ENCODE peak calls at places on chromosomes 11 and 22, in eight cellular contexts. F is Caco-2, D is heart left ventricle, C is ascending aorta, B is hepatocyte, W is heart right ventricle, E is aorta, L is lung. P is an unnamed sample. For H3K4me1, the result is how much of the 10 kb centered on the place peaks cover.

GRCh38 chr11:85961930-85962363 is 106.8 kb downstream of the CCDC83 start:
- DNase-seq in F (no peak), D (no peak), C (no peak), B (no peak), W (no peak), E (no peak), L (no peak), P (no peak)

GRCh38 chr11:69352715-69353325 is 58.9 kb downstream of the MYEOV start:
- DNase-seq in F (no peak), D (no peak), C (no peak), B (peak), W (no peak), E (no peak), L (peak), P (peak)

GRCh38 chr11:112464949-112465348 is 204.3 kb upstream of the PLET1 start:
- DNase-seq in F (no peak), D (no peak), C (no peak), B (no peak), W (no peak), E (no peak), L (peak), P (no peak)

GRCh38 chr22:46000081-46001027 is 23.4 kb upstream of the WNT7B start:
- DNase-seq in F (no peak), D (no peak), C (no peak), B (no peak), W (no peak), E (no peak), L (no peak), P (no peak)

GRCh38 chr11:88538088-88538487 is 200.6 kb upstream of the CTSC start:
- DNase-seq in F (no peak), D (no peak), C (no peak), B (no peak), W (no peak), E (no peak), L (no peak), P (no peak)

GRCh38 chr11:122242731-122243130 is 126.7 kb upstream of the BLID start:
- DNase-seq in F (no peak), D (no peak), C (no peak), B (no peak), W (peak), E (peak), L (no peak), P (no peak)

GRCh38 chr11:26599421-26599820 is 27.4 kb upstream of the MUC15 start:
- DNase-seq in F (no peak), D (no peak), C (no peak), B (no peak), W (no peak), E (no peak), L (no peak), P (no peak)

GRCh38 chr22:19579113-19579811 is 55.1 kb upstream of the CLDN5 start:
- DNase-seq in F (no peak), D (no peak), C (no peak), B (no peak), W (no peak), E (no peak), L (no peak), P (no peak)

GRCh38 chr11:101429708-101430107 is 154.1 kb downstream of the TRPC6 start:
- DNase-seq in F (no peak), D (no peak), C (no peak), B (peak), W (no peak), E (no peak), L (no peak), P (peak)

GRCh38 chr11:46065681-46066080 is 55.6 kb downstream of the PHF21A start:
- DNase-seq in F (no peak), D (no peak), C (no peak), B (no peak), W (no peak), E (no peak), L (no peak), P (no peak)

GRCh38 chr11:102724904-102725515 is at the start of gene MMP8:
- DNase-seq in F (no peak), D (no peak), C (no peak), B (no peak), W (no peak), E (no peak), L (no peak), P (no peak)

GRCh38 chr11:132463941-132464340 is 1068.4 kb downstream of the OPCML start:
- DNase-seq in F (no peak), D (peak), C (no peak), B (peak), W (peak), E (no peak), L (no peak), P (no peak)

GRCh38 chr11:114059984-114060401 is 482 bp downstream of the ZBTB16 start:
- DNase-seq in F (no peak), D (peak), C (no peak), B (no peak), W (peak), E (no peak), L (no peak), P (peak)

GRCh38 chr11:63602296-63602695 is 11.9 kb downstream of the PLAAT3 start:
- DNase-seq in F (no peak), D (no peak), C (no peak), B (no peak), W (peak), E (peak), L (no peak), P (no peak)

GRCh38 chr11:3130269-3131071 is 34.6 kb downstream of the OSBPL5 start:
- DNase-seq in F (no peak), D (no peak), C (no peak), B (no peak), W (no peak), E (peak), L (no peak), P (no peak)

GRCh38 chr11:34308821-34309585 is 48.8 kb downstream of the ABTB2 start:
- DNase-seq in F (no peak), D (no peak), C (no peak), B (peak), W (no peak), E (no peak), L (no peak), P (peak)

GRCh38 chr11:58730507-58731089 is 1.1 kb downstream of the GLYAT start:
- DNase-seq in F (no peak), D (no peak), C (no peak), B (no peak), W (no peak), E (no peak), L (no peak), P (no peak)

GRCh38 chr22:26684173-26684572 is 26.8 kb downstream of the MIAT start:
- DNase-seq in F (no peak), D (no peak), C (no peak), B (no peak), W (no peak), E (no peak), L (no peak), P (no peak)

GRCh38 chr22:45538284-45538683 is 35.6 kb downstream of the FBLN1 start:
- DNase-seq in F (no peak), D (no peak), C (no peak), B (peak), W (no peak), E (no peak), L (no peak), P (no peak)

GRCh38 chr11:87352759-87353707 is 315.3 kb downstream of the TMEM135 start:
- DNase-seq in F (peak), D (peak), C (peak), B (peak), W (peak), E (peak), L (peak), P (peak)

GRCh38 chr11:125123947-125124633 is 12.7 kb upstream of the TMEM218 start:
- DNase-seq in F (peak), D (peak), C (no peak), B (peak), W (peak), E (peak), L (peak), P (peak)

GRCh38 chr11:125072210-125072960 is 9.3 kb downstream of the SLC37A2 start:
- DNase-seq in F (peak), D (no peak), C (peak), B (peak), W (no peak), E (no peak), L (no peak), P (peak)

GRCh38 chr11:86136542-86136941 is 67.7 kb upstream of the PICALM start:
- DNase-seq in F (no peak), D (no peak), C (no peak), B (no peak), W (no peak), E (no peak), L (no peak), P (peak)

GRCh38 chr11:2885676-2886081 is at the start of gene CDKN1C:
- DNase-seq in F (peak), D (peak), C (peak), B (peak), W (peak), E (peak), L (peak), P (peak)

GRCh38 chr22:38220163-38220562 is 18.4 kb downstream of the MAFF start:
- DNase-seq in F (no peak), D (no peak), C (no peak), B (no peak), W (no peak), E (no peak), L (no peak), P (no peak)

GRCh38 chr22:26681395-26681821 is 24.0 kb downstream of the MIAT start:
- DNase-seq in F (peak), D (no peak), C (no peak), B (peak), W (no peak), E (no peak), L (peak), P (no peak)

GRCh38 chr11:103091810-103092524 is at the start of gene DCUN1D5:
- DNase-seq in F (peak), D (peak), C (peak), B (peak), W (peak), E (peak), L (peak), P (peak)

GRCh38 chr22:23062616-23063538 is 7.4 kb upstream of the GNAZ start:
- DNase-seq in F (no peak), D (no peak), C (no peak), B (peak), W (peak), E (no peak), L (no peak), P (no peak)

GRCh38 chr11:120645639-120646038 is 134.1 kb downstream of the GRIK4 start:
- DNase-seq in F (no peak), D (no peak), C (no peak), B (no peak), W (no peak), E (no peak), L (no peak), P (peak)

GRCh38 chr11:113458189-113458588 is 17.0 kb downstream of the DRD2 start:
- DNase-seq in F (no peak), D (no peak), C (no peak), B (no peak), W (no peak), E (no peak), L (no peak), P (peak)

GRCh38 chr11:111450480-111451320 is 61.5 kb downstream of the BTG4 start:
- DNase-seq in F (no peak), D (no peak), C (no peak), B (no peak), W (no peak), E (no peak), L (no peak), P (no peak)
- H3K4me1 ChIP-seq in F (under half), D (under half), C (under half), B (under half), W (under half), E (under half), L (under half), P (under half)

GRCh38 chr11:61153593-61154090 is 7.6 kb downstream of the VPS37C start:
- DNase-seq in F (no peak), D (no peak), C (no peak), B (no peak), W (no peak), E (no peak), L (no peak), P (no peak)
- H3K4me1 ChIP-seq in F (half or more), D (under half), C (under half), B (half or more), W (under half), E (under half), L (under half), P (under half)

GRCh38 chr11:47847537-47847891 is 636 bp downstream of the NUP160 start:
- DNase-seq in F (no peak), D (no peak), C (no peak), B (no peak), W (no peak), E (no peak), L (no peak), P (no peak)

GRCh38 chr11:47842749-47843148 is 5.4 kb downstream of the NUP160 start:
- DNase-seq in F (no peak), D (no peak), C (no peak), B (no peak), W (no peak), E (no peak), L (no peak), P (no peak)

GRCh38 chr11:47846998-47847397 is 1.2 kb downstream of the NUP160 start:
- DNase-seq in F (no peak), D (no peak), C (no peak), B (no peak), W (no peak), E (no peak), L (no peak), P (no peak)

GRCh38 chr11:47847892-47848635 is at the start of gene NUP160:
- DNase-seq in F (peak), D (peak), C (peak), B (peak), W (peak), E (peak), L (peak), P (peak)

GRCh38 chr11:47843354-47844060 is 4.6 kb downstream of the NUP160 start:
- DNase-seq in F (no peak), D (no peak), C (no peak), B (no peak), W (no peak), E (no peak), L (peak), P (no peak)
- H3K4me1 ChIP-seq in F (under half), D (under half), C (under half), B (under half), W (under half), E (under half), L (under half), P (under half)

GRCh38 chr11:9565822-9566560 is 7.5 kb upstream of the WEE1 start:
- DNase-seq in F (peak), D (peak), C (no peak), B (peak), W (peak), E (peak), L (peak), P (peak)
- H3K4me1 ChIP-seq in F (half or more), D (under half), C (under half), B (under half), W (under half), E (under half), L (under half), P (under half)

GRCh38 chr11:72744474-72744873 is 7.7 kb downstream of the ARAP1 start:
- DNase-seq in F (no peak), D (no peak), C (no peak), B (no peak), W (no peak), E (no peak), L (no peak), P (no peak)

GRCh38 chr11:72743321-72744221 is 8.6 kb downstream of the ARAP1 start:
- DNase-seq in F (peak), D (no peak), C (no peak), B (no peak), W (no peak), E (no peak), L (no peak), P (no peak)

GRCh38 chr11:72745925-72746550 is 6.2 kb downstream of the ARAP1 start:
- DNase-seq in F (no peak), D (no peak), C (no peak), B (no peak), W (no peak), E (no peak), L (no peak), P (no peak)

GRCh38 chr11:72746821-72747220 is 5.4 kb downstream of the ARAP1 start:
- DNase-seq in F (peak), D (no peak), C (no peak), B (no peak), W (no peak), E (no peak), L (no peak), P (no peak)

DNA sequence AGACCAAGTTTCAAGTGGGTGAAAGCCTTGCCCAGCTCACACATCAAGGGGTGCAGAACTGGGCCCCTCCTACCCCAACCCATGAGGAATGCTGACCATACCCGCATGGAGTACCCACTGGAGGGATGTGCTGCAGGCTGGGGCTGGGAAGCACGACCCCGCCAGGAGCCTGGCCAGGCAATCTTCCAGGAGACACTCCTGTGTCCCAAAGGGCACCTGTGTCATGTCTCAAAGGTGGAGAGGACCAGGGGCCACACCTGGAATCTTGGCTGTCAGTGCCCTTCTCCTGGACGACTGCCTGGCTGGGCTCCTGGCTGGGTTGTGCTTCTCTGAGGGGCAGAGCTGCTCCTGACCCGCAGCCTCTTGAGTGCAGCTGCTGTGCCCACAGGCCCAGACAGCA is 6.7 kb downstream of the ARAP1 start:
- DNase-seq in F (peak), D (no peak), C (no peak), B (no peak), W (no peak), E (no peak), L (no peak), P (no peak)
- H3K4me1 ChIP-seq in F (under half), D (under half), C (under half), B (under half), W (under half), E (under half), L (under half), P (under half)

DNA sequence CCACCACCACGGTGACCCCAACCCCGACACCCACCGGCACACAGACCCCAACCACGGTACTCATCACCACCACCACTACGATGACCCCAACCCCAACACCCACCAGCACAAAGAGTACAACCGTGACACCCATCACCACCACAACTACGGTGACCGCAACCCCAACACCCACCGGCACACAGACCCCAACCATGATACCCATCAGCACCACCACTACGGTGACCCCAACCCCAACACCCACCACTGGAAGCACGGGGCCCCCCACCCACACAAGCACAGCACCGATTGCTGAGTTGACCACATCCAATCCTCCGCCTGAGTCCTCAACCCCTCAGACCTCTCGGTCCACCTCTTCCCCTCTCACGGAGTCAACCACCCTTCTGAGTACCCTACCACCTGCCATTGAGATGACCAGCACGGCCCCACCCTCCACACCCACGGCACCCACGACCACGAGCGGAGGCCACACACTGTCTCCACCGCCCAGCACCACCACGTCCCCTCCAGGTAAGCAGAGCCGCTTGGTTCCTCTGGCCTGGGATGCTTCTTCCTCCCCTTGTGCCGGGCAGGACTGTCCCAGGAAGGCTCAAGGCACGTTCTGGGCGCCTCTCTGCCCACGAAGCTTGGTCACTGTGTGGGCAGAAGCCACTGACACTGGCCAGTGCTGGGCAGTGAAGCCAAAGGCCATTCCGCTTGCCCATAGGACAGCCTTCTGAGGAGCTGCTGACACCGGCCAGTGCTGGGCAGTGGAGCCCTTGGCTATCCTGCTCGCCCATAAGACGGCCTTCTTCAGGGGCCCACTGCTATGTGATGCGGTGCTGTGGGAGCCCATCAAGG is 25.1 kb downstream of the MUC2 start:
- DNase-seq in F (no peak), D (no peak), C (no peak), B (no peak), W (no peak), E (peak), L (no peak), P (no peak)
- H3K4me1 ChIP-seq in F (under half), D (under half), C (under half), B (under half), W (under half), E (under half), L (under half), P (under half)

DNA sequence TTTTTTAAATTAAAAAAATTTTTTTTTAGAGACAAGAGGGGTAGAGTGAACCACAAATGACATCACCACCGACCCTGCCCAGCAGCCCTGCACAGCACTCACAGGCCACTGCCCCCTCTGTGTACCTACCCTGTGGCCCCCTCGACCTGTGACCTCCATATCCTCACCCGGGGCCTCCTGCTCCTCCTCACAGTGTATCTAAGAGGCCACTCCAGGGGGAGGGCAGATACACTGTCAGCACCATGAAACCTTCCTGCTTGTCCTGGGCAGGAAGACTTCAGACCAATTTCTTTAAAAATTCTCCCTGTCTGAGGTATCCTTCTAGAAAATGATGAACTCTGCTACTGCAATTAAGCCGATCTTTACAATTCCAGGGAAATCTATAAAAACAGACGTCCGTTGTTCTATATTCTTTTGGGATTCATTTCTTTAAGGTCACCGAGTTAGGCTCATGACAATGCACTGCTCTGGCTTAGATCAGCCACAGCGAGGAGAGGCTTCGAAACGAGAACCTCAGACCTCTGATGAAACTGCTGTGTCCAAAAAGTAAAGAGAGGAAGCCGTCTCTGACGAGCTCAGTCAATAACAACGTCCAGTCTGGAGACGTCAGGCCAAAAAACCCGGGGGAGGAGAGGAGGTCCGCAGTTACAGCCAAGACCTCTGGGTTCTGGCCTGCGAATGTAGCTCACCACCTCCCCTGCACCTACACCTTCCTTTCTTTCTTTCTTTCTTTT is 17.5 kb downstream of the NFAM1 start:
- DNase-seq in F (no peak), D (no peak), C (no peak), B (no peak), W (no peak), E (no peak), L (no peak), P (no peak)
- H3K4me1 ChIP-seq in F (under half), D (under half), C (under half), B (under half), W (under half), E (under half), L (under half), P (under half)